ENCODE peak calls at places on chromosomes 7 and 10, in eight cellular contexts. I is NCI-H187 treated with DMSO at 0.1 percent for 48 hours; F is GM13976; K is RPMI7951; X is NCI-H2107; J is spleen; M is SK-MEL-5; E is stimulated activated CD8-positive, alpha-beta memory T cell treated with anti-CD3 and anti-CD28 coated beads, Interleukin-7, amount 100 ng/mL, for 4 hours. A is an unnamed sample.

GRCh38 chr10:86594535-86594934 is 59.8 kb upstream of the OPN4 start:
- DNase-seq in I (no peak), F (no peak), K (peak), X (no peak), J (no peak), M (peak), E (no peak), A (no peak)

GRCh38 chr7:117873056-117873932 is at the start of gene CTTNBP2:
- DNase-seq in I (no peak), F (peak), K (peak), X (peak), J (peak), M (peak), E (no peak), A (no peak)

GRCh38 chr7:146635200-146636032 is 518.8 kb downstream of the CNTNAP2 start:
- DNase-seq in I (peak), F (no peak), K (no peak), X (peak), J (no peak), M (no peak), E (no peak), A (no peak)

GRCh38 chr7:53531-53930 is 138.8 kb upstream of the FAM20C start:
- DNase-seq in I (no peak), F (no peak), K (no peak), X (no peak), J (no peak), M (no peak), E (no peak), A (no peak)

GRCh38 chr7:65239707-65240352 is 133.8 kb upstream of the ZNF92 start:
- DNase-seq in I (no peak), F (no peak), K (peak), X (no peak), J (no peak), M (peak), E (no peak), A (no peak)

GRCh38 chr7:37150180-37150579 is 298.5 kb downstream of the ELMO1 start:
- DNase-seq in I (no peak), F (no peak), K (no peak), X (no peak), J (no peak), M (no peak), E (no peak), A (no peak)

GRCh38 chr10:119541459-119542356 is 811 bp downstream of the RGS10 start:
- DNase-seq in I (no peak), F (peak), K (no peak), X (no peak), J (peak), M (no peak), E (peak), A (no peak)

GRCh38 chr7:19919156-19920085 is 146.0 kb upstream of the TMEM196 start:
- DNase-seq in I (no peak), F (no peak), K (peak), X (no peak), J (no peak), M (no peak), E (no peak), A (peak)

GRCh38 chr7:120714945-120715344 is 143.0 kb downstream of the TSPAN12 start:
- DNase-seq in I (no peak), F (no peak), K (peak), X (no peak), J (no peak), M (no peak), E (no peak), A (no peak)

GRCh38 chr10:19031763-19032162 is 16.8 kb upstream of the MALRD1 start:
- DNase-seq in I (no peak), F (no peak), K (no peak), X (no peak), J (no peak), M (no peak), E (no peak), A (no peak)

GRCh38 chr7:48089415-48089975 is 430 bp downstream of the UPP1 start:
- DNase-seq in I (no peak), F (peak), K (peak), X (no peak), J (no peak), M (no peak), E (peak), A (no peak)